ENCODE peak calls at places on chromosome 10, in six cellular contexts. P, K, R, H, A and E are unnamed samples.

GRCh38 chr10:113960617-113961260 is 82.9 kb upstream of the ADRB1 start:
- DNase-seq in P (no peak), K (no peak), R (no peak), H (no peak), A (no peak), E (peak; percentile 41)

GRCh38 chr10:61257956-61258496 is 195.2 kb downstream of the TMEM26 start:
- DNase-seq in P (no peak), K (no peak), R (peak; percentile 11), H (no peak), A (no peak), E (no peak)

GRCh38 chr10:116159197-116159596 is 113.8 kb downstream of the GFRA1 start:
- DNase-seq in P (no peak), K (no peak), R (no peak), H (no peak), A (no peak), E (no peak)

GRCh38 chr10:95793401-95794045 is 37.6 kb downstream of the ENTPD1 start:
- DNase-seq in P (no peak), K (no peak), R (no peak), H (no peak), A (no peak), E (no peak)

GRCh38 chr10:89079991-89080390 is 89.4 kb downstream of the FAS start:
- DNase-seq in P (no peak), K (no peak), R (peak; percentile 13), H (no peak), A (no peak), E (no peak)

GRCh38 chr10:91043173-91043910 is 122.5 kb upstream of the ANKRD1 start:
- DNase-seq in P (no peak), K (peak; percentile 54), R (peak; percentile 48), H (no peak), A (peak; percentile 25), E (no peak)

GRCh38 chr10:60237977-60238376 is 151.7 kb downstream of the ANK3 start:
- DNase-seq in P (no peak), K (peak; percentile 13), R (peak; percentile 7), H (no peak), A (no peak), E (no peak)

GRCh38 chr10:80458638-80459037 is 4.5 kb downstream of the TSPAN14 start:
- DNase-seq in P (no peak), K (no peak), R (no peak), H (no peak), A (no peak), E (no peak)

GRCh38 chr10:5698062-5698461 is 13.4 kb downstream of the TASOR2 start:
- DNase-seq in P (no peak), K (no peak), R (no peak), H (no peak), A (no peak), E (no peak)

GRCh38 chr10:106559442-106559841 is 605.1 kb downstream of the SORCS1 start:
- DNase-seq in P (no peak), K (peak; percentile 29), R (no peak), H (no peak), A (no peak), E (no peak)

GRCh38 chr10:5975641-5976473 is 1.5 kb downstream of the IL15RA start:
- DNase-seq in P (no peak), K (peak; percentile 64), R (peak; percentile 67), H (no peak), A (no peak), E (no peak)

GRCh38 chr10:87915989-87916388 is 52.6 kb downstream of the PTEN start:
- DNase-seq in P (no peak), K (peak; percentile 68), R (no peak), H (no peak), A (no peak), E (peak; percentile 57)

GRCh38 chr10:91798736-91799579 is 732 bp downstream of the TNKS2 start:
- DNase-seq in P (peak; percentile 12), K (peak; percentile 51), R (peak; percentile 60), H (no peak), A (peak; percentile 17), E (no peak)

GRCh38 chr10:58756126-58756525 is 243.5 kb downstream of the BICC1 start:
- DNase-seq in P (no peak), K (peak; percentile 83), R (peak; percentile 64), H (no peak), A (no peak), E (no peak)

GRCh38 chr10:1380075-1380793 is 324.0 kb downstream of the WDR37 start:
- DNase-seq in P (no peak), K (no peak), R (no peak), H (no peak), A (no peak), E (no peak)

GRCh38 chr10:71247306-71247705 is 34.9 kb downstream of the UNC5B start:
- DNase-seq in P (no peak), K (no peak), R (no peak), H (no peak), A (no peak), E (no peak)

GRCh38 chr10:122229678-122230077 is 41.4 kb upstream of the BTBD16 start:
- DNase-seq in P (no peak), K (no peak), R (no peak), H (no peak), A (no peak), E (no peak)

GRCh38 chr10:28948045-28948444 is 270.7 kb downstream of the BAMBI start:
- DNase-seq in P (no peak), K (no peak), R (no peak), H (no peak), A (no peak), E (no peak)

GRCh38 chr10:118408145-118408544 is 66.0 kb upstream of the FAM204A start:
- DNase-seq in P (no peak), K (no peak), R (no peak), H (no peak), A (no peak), E (no peak)

GRCh38 chr10:18060217-18060616 is 80.0 kb upstream of the CACNB2 start:
- DNase-seq in P (no peak), K (peak; percentile 91), R (no peak), H (no peak), A (no peak), E (no peak)

GRCh38 chr10:16929067-16929466 is 111.8 kb upstream of the RSU1 start:
- DNase-seq in P (no peak), K (no peak), R (no peak), H (no peak), A (no peak), E (no peak)

GRCh38 chr10:69643779-69644657 is 14.0 kb downstream of the FAM241B start:
- DNase-seq in P (no peak), K (no peak), R (no peak), H (no peak), A (no peak), E (no peak)

GRCh38 chr10:86652361-86653202 is 1.8 kb upstream of the OPN4 start:
- DNase-seq in P (no peak), K (peak; percentile 31), R (no peak), H (peak; percentile 72), A (no peak), E (peak; percentile 15)

GRCh38 chr10:133257489-133258065 is 19.1 kb downstream of the ADAM8 start:
- DNase-seq in P (no peak), K (peak; percentile 50), R (peak; percentile 69), H (no peak), A (peak; percentile 87), E (peak; percentile 87)